ENCODE peak calls at places on chromosome X, in seven cellular contexts. M is OCI-LY7, N is stomach, E is gastrocnemius medialis, H is breast epithelium, Q is cardiac fibroblast, C is fibroblast of lung. X is an unnamed sample.

GRCh38 chrX:108435261-108435660 is 3.0 kb downstream of the COL4A6 start:
- DNase-seq in H (no peak), N (no peak), Q (no peak), M (no peak), E (no peak), C (no peak), X (no peak)

GRCh38 chrX:8404443-8404842 is 60.2 kb upstream of the VCX3B start:
- DNase-seq in M (no peak), C (peak; percentile 91), N (peak; percentile 69), H (no peak), Q (no peak), E (peak; percentile 21), X (peak; percentile 9)

GRCh38 chrX:44157858-44158257 is 184.7 kb upstream of the NDP start:
- DNase-seq in C (peak; percentile 65), M (no peak), N (no peak), H (no peak), Q (no peak), E (peak; percentile 9), X (peak; percentile 8)

GRCh38 chrX:53379008-53379710 is 43.3 kb downstream of the SMC1A start:
- DNase-seq in C (no peak), H (no peak), N (no peak), M (no peak), E (no peak), Q (no peak), X (no peak)

GRCh38 chrX:63466690-63467089 is 115.6 kb upstream of the SPIN4 start:
- DNase-seq in N (no peak), M (no peak), C (no peak), Q (peak; percentile 53), H (no peak), E (no peak), X (no peak)

GRCh38 chrX:134572816-134573682 is 85.2 kb downstream of the PLAC1 start:
- DNase-seq in C (peak; percentile 53), E (no peak), M (no peak), H (no peak), N (no peak), Q (peak; percentile 26), X (peak; percentile 83)

GRCh38 chrX:110228453-110228852 is 89.4 kb downstream of the AMMECR1 start:
- DNase-seq in C (no peak), H (no peak), E (no peak), M (no peak), N (no peak), Q (no peak), X (no peak)

GRCh38 chrX:53795583-53795982 is 109.1 kb upstream of the HUWE1 start:
- DNase-seq in Q (peak; percentile 2), N (no peak), E (no peak), M (no peak), H (no peak), C (peak; percentile 1), X (no peak)

GRCh38 chrX:152896450-152896849 is 1.4 kb upstream of the ZNF185 start:
- DNase-seq in Q (peak; percentile 49), N (no peak), H (no peak), C (peak; percentile 23), M (no peak), E (no peak), X (no peak)

GRCh38 chrX:45697591-45697990 is 496.9 kb upstream of the DIPK2B start:
- DNase-seq in C (peak; percentile 82), E (no peak), Q (peak; percentile 92), N (no peak), M (no peak), H (no peak), X (peak; percentile 59)

GRCh38 chrX:103248553-103248952 is 6.4 kb downstream of the TCEAL8 start:
- DNase-seq in H (no peak), M (peak; percentile 22), C (peak; percentile 7), Q (peak; percentile 41), E (no peak), N (no peak), X (peak; percentile 9)

GRCh38 chrX:107738272-107738671 is 37.3 kb downstream of the TSC22D3 start:
- DNase-seq in C (no peak), E (no peak), N (no peak), H (no peak), M (no peak), Q (no peak), X (no peak)

GRCh38 chrX:69133561-69134542 is 31.4 kb downstream of the PJA1 start:
- DNase-seq in N (no peak), C (peak; percentile 77), Q (peak; percentile 66), M (peak; percentile 25), H (no peak), E (no peak), X (peak; percentile 61)

GRCh38 chrX:41302293-41302868 is 31.6 kb upstream of the DDX3X start:
- DNase-seq in C (no peak), E (no peak), H (peak; percentile 51), N (no peak), Q (no peak), M (no peak), X (peak; percentile 49)

GRCh38 chrX:65994519-65995501 is 45.1 kb downstream of the VSIG4 start:
- DNase-seq in H (no peak), M (no peak), C (no peak), N (no peak), E (no peak), Q (no peak), X (no peak)

GRCh38 chrX:45621356-45622041 is 420.8 kb upstream of the DIPK2B start:
- DNase-seq in E (no peak), N (no peak), M (no peak), C (peak; percentile 84), Q (peak; percentile 84), H (no peak), X (peak; percentile 96)

GRCh38 chrX:125203379-125203736 is 116.3 kb upstream of the TEX13C start:
- DNase-seq in M (no peak), Q (no peak), E (no peak), N (no peak), C (no peak), H (no peak), X (no peak)

GRCh38 chrX:125203737-125204578 is 115.7 kb upstream of the TEX13C start:
- DNase-seq in E (peak; percentile 19), Q (peak; percentile 1), H (no peak), M (no peak), N (no peak), C (peak; percentile 0), X (peak; percentile 1)

GRCh38 chrX:125202486-125203378 is 116.9 kb upstream of the TEX13C start:
- DNase-seq in E (no peak), H (no peak), M (no peak), N (no peak), C (no peak), Q (no peak), X (no peak)

GRCh38 chrX:125205084-125205917 is 114.4 kb upstream of the TEX13C start:
- DNase-seq in N (peak; percentile 37), H (no peak), M (no peak), C (peak; percentile 6), E (peak; percentile 43), Q (peak; percentile 9), X (peak; percentile 21)

GRCh38 chrX:125205918-125206665 is 113.6 kb upstream of the TEX13C start:
- DNase-seq in N (no peak), C (no peak), M (no peak), Q (no peak), H (no peak), E (peak; percentile 8), X (no peak)
- TF ChIP-seq CTCF in N (no peak), C (no peak), M (no peak), Q (no peak), H (no peak), E (no peak), X (no peak)

GRCh38 chrX:154443479-154443910 is 446 bp upstream of the FAM50A start:
- DNase-seq in Q (no peak), N (no peak), H (no peak), E (peak; percentile 20), M (no peak), C (no peak), X (no peak)
- H3K4me3 ChIP-seq in Q (peak overlapping the region; percentile 33), N (peak overlapping the region; percentile 59), H (peak overlapping the region; percentile 62), E (peak overlapping the region; percentile 56), M (peak overlapping the region; percentile 69), C (no peak overlapping the region), X (no peak overlapping the region)

GRCh38 chrX:111361751-111362150 is 50.2 kb downstream of the DCX start:
- DNase-seq in M (no peak), N (no peak), H (no peak), E (no peak), Q (no peak), C (no peak), X (no peak)
- TF ChIP-seq CTCF in M (no peak), N (no peak), H (no peak), E (no peak), Q (no peak), C (no peak), X (no peak)

GRCh38 chrX:119093991-119094741 is 21.4 kb downstream of the CT47C1 start:
- DNase-seq in M (no peak), H (no peak), C (peak; percentile 13), N (no peak), Q (peak; percentile 3), E (no peak), X (peak; percentile 9)
- H3K4me3 ChIP-seq in M (no peak overlapping the region), H (no peak overlapping the region), C (no peak overlapping the region), N (no peak overlapping the region), Q (no peak overlapping the region), E (no peak overlapping the region), X (no peak overlapping the region)

GRCh38 chrX:78527263-78527662 is 131.9 kb downstream of the RTL3 start:
- DNase-seq in N (no peak), H (no peak), C (peak; percentile 58), M (no peak), Q (peak; percentile 74), E (no peak), X (peak; percentile 45)
- TF ChIP-seq CTCF in N (no peak), H (no peak), C (no peak), M (no peak), Q (no peak), E (no peak), X (no peak)

DNA sequence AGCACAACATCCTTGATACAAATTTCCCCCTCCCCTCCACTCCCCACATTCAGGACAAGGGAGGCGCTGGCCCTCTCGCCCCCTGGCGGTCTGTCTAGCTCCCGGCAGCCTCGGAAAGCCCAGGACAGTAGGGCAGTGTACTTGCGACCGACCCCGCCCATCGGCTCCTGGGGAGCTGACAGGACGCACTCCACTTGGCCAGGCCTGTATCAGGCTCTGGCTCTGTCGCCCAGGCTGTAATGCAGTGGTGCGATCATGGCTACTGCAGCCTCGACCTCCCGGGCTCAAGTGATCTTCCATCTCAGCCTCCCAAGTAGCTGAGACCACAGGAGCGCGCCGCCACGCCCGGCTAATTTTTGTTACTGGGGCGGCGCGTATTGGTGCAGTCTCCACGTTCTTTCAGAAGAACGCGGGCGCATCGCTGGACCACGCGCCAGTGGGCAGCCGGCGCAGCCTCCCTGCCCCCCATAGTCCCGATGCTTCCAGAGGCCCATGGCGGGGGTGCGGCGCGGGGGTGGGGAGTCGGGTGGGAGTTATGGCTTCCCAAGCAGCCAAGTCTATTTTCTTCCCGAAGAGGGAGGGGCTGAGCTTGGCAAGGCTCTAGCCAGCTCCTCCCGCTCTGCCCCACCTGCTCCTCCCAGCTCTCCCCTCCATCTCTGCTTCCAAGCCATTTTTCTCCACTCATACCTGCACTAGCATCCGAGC is 7.8 kb upstream of the AKAP14 start:
- DNase-seq in M (peak; percentile 60), N (peak; percentile 54), C (peak; percentile 51), E (peak; percentile 20), H (peak; percentile 52), Q (peak; percentile 56), X (no peak)
- H3K4me3 ChIP-seq in M (no peak overlapping the region), N (peak overlapping the region; percentile 42), C (no peak overlapping the region), E (no peak overlapping the region), H (peak overlapping the region; percentile 38), Q (peak overlapping the region; percentile 38), X (no peak overlapping the region)

X was measured in mammary epithelial cell.